ENCODE peak calls at places on chromosomes 12 and 14, in six cellular contexts. One of them, this sample, is unnamed.

GRCh38 chr12:47900480-47901129 is 4.2 kb downstream of the VDR start:
- DNase-seq in IMR-90: no peak
- DNase-seq in H1: no peak
- DNase-seq in mesendoderm: peak
- DNase-seq in mesenchymal stem cell: peak
- DNase-seq in trophoblast cell: peak
- DNase-seq in this sample: no peak

GRCh38 chr12:67155863-67156262 is 113.3 kb upstream of the CAND1 start:
- DNase-seq in IMR-90: peak
- DNase-seq in H1: no peak
- DNase-seq in mesendoderm: no peak
- DNase-seq in mesenchymal stem cell: no peak
- DNase-seq in trophoblast cell: no peak
- DNase-seq in this sample: no peak

GRCh38 chr14:105145381-105146180 is 23.0 kb downstream of the JAG2 start:
- DNase-seq in IMR-90: no peak
- DNase-seq in H1: no peak
- DNase-seq in mesendoderm: no peak
- DNase-seq in mesenchymal stem cell: no peak
- DNase-seq in trophoblast cell: no peak
- DNase-seq in this sample: no peak

GRCh38 chr14:71021347-71022014 is 114.2 kb downstream of the PCNX1 start:
- DNase-seq in IMR-90: peak
- DNase-seq in H1: no peak
- DNase-seq in mesendoderm: peak
- DNase-seq in mesenchymal stem cell: peak
- DNase-seq in trophoblast cell: no peak
- DNase-seq in this sample: no peak

GRCh38 chr12:13073191-13073590 is 29.0 kb downstream of the FAM234B start:
- DNase-seq in IMR-90: peak
- DNase-seq in H1: no peak
- DNase-seq in mesendoderm: no peak
- DNase-seq in mesenchymal stem cell: no peak
- DNase-seq in trophoblast cell: no peak
- DNase-seq in this sample: no peak

GRCh38 chr12:133038310-133038709 is 1.0 kb downstream of the ZNF84 start:
- DNase-seq in IMR-90: no peak
- DNase-seq in H1: no peak
- DNase-seq in mesendoderm: no peak
- DNase-seq in mesenchymal stem cell: no peak
- DNase-seq in trophoblast cell: no peak
- DNase-seq in this sample: no peak

GRCh38 chr12:104682790-104683279 is 226.1 kb downstream of the CHST11 start:
- DNase-seq in IMR-90: no peak
- DNase-seq in H1: no peak
- DNase-seq in mesendoderm: no peak
- DNase-seq in mesenchymal stem cell: no peak
- DNase-seq in trophoblast cell: no peak
- DNase-seq in this sample: no peak

GRCh38 chr14:23009939-23010718 is at the start of gene C14orf93:
- DNase-seq in IMR-90: peak
- DNase-seq in H1: no peak
- DNase-seq in mesendoderm: peak
- DNase-seq in mesenchymal stem cell: peak
- DNase-seq in trophoblast cell: peak
- DNase-seq in this sample: peak

GRCh38 chr14:102323102-102323501 is 3.6 kb downstream of the ZNF839 start:
- DNase-seq in IMR-90: peak
- DNase-seq in H1: no peak
- DNase-seq in mesendoderm: peak
- DNase-seq in mesenchymal stem cell: peak
- DNase-seq in trophoblast cell: peak
- DNase-seq in this sample: no peak

GRCh38 chr14:69615471-69616407 is 4.3 kb downstream of the SUSD6 start:
- DNase-seq in IMR-90: peak
- DNase-seq in H1: no peak
- DNase-seq in mesendoderm: no peak
- DNase-seq in mesenchymal stem cell: peak
- DNase-seq in trophoblast cell: peak
- DNase-seq in this sample: no peak

GRCh38 chr12:25924535-25925001 is 33.9 kb upstream of the RASSF8 start:
- DNase-seq in IMR-90: no peak
- DNase-seq in H1: no peak
- DNase-seq in mesendoderm: peak
- DNase-seq in mesenchymal stem cell: no peak
- DNase-seq in trophoblast cell: peak
- DNase-seq in this sample: no peak

GRCh38 chr12:49043856-49044258 is 16.7 kb downstream of the KMT2D start:
- DNase-seq in IMR-90: peak
- DNase-seq in H1: no peak
- DNase-seq in mesendoderm: peak
- DNase-seq in mesenchymal stem cell: peak
- DNase-seq in trophoblast cell: peak
- DNase-seq in this sample: peak

GRCh38 chr14:19729763-19730162 is 13.6 kb upstream of the OR4Q3 start:
- DNase-seq in IMR-90: no peak
- DNase-seq in H1: no peak
- DNase-seq in mesendoderm: no peak
- DNase-seq in mesenchymal stem cell: no peak
- DNase-seq in trophoblast cell: no peak
- DNase-seq in this sample: no peak

GRCh38 chr14:93089501-93090269 is 26.0 kb downstream of the ITPK1 start:
- DNase-seq in IMR-90: no peak
- DNase-seq in H1: no peak
- DNase-seq in mesendoderm: peak
- DNase-seq in mesenchymal stem cell: no peak
- DNase-seq in trophoblast cell: no peak
- DNase-seq in this sample: no peak

GRCh38 chr12:118052324-118053070 is 8.5 kb downstream of the WSB2 start:
- DNase-seq in IMR-90: peak
- DNase-seq in H1: no peak
- DNase-seq in mesendoderm: peak
- DNase-seq in mesenchymal stem cell: peak
- DNase-seq in trophoblast cell: peak
- DNase-seq in this sample: no peak

GRCh38 chr14:39467889-39468524 is 35.8 kb upstream of the FBXO33 start:
- DNase-seq in IMR-90: peak
- DNase-seq in H1: peak
- DNase-seq in mesendoderm: peak
- DNase-seq in mesenchymal stem cell: peak
- DNase-seq in trophoblast cell: peak
- DNase-seq in this sample: no peak

GRCh38 chr12:77560714-77561113 is 270.0 kb upstream of the NAV3 start:
- DNase-seq in IMR-90: no peak
- DNase-seq in H1: no peak
- DNase-seq in mesendoderm: peak
- DNase-seq in mesenchymal stem cell: no peak
- DNase-seq in trophoblast cell: no peak
- DNase-seq in this sample: no peak

GRCh38 chr12:26614217-26614616 is 218.8 kb downstream of the ITPR2 start:
- DNase-seq in IMR-90: peak
- DNase-seq in H1: no peak
- DNase-seq in mesendoderm: peak
- DNase-seq in mesenchymal stem cell: peak
- DNase-seq in trophoblast cell: peak
- DNase-seq in this sample: peak

GRCh38 chr12:31322651-31323248 is 3.2 kb downstream of the SINHCAF start:
- DNase-seq in IMR-90: peak
- DNase-seq in H1: no peak
- DNase-seq in mesendoderm: peak
- DNase-seq in mesenchymal stem cell: peak
- DNase-seq in trophoblast cell: peak
- DNase-seq in this sample: peak

GRCh38 chr14:77920312-77920711 is 120.4 kb downstream of the ADCK1 start:
- DNase-seq in IMR-90: no peak
- DNase-seq in H1: no peak
- DNase-seq in mesendoderm: no peak
- DNase-seq in mesenchymal stem cell: no peak
- DNase-seq in trophoblast cell: no peak
- DNase-seq in this sample: no peak

GRCh38 chr14:77921820-77922219 is 121.9 kb downstream of the ADCK1 start:
- DNase-seq in IMR-90: no peak
- DNase-seq in H1: no peak
- DNase-seq in mesendoderm: no peak
- DNase-seq in mesenchymal stem cell: no peak
- DNase-seq in trophoblast cell: no peak
- DNase-seq in this sample: no peak

GRCh38 chr14:77914073-77914721 is 114.3 kb downstream of the ADCK1 start:
- DNase-seq in IMR-90: no peak
- DNase-seq in H1: no peak
- DNase-seq in mesendoderm: peak
- DNase-seq in mesenchymal stem cell: no peak
- DNase-seq in trophoblast cell: no peak
- DNase-seq in this sample: no peak

GRCh38 chr14:77917802-77918201 is 117.9 kb downstream of the ADCK1 start:
- DNase-seq in IMR-90: no peak
- DNase-seq in H1: no peak
- DNase-seq in mesendoderm: no peak
- DNase-seq in mesenchymal stem cell: no peak
- DNase-seq in trophoblast cell: no peak
- DNase-seq in this sample: no peak

DNA sequence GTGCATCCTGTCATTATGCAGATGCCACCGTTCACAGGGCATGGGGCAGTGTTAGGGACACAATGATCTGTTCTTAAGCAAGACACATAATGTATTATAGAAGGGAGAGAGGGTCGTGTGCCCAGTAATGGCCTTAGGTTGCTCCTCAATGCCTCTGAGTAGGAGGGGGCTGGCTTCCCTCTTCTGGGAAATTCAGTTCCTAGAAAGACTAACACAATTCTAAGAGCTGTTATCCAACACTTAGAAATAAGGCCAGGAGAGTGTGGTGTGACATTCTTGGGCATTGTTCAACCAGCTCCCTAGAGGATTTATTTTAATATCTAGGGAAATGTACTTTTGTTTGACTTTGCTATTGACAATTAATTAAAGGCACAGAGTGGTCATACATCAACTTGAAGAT is 118.5 kb downstream of the ADCK1 start:
- DNase-seq in IMR-90: no peak
- DNase-seq in H1: no peak
- DNase-seq in mesendoderm: no peak
- DNase-seq in mesenchymal stem cell: no peak
- DNase-seq in trophoblast cell: no peak
- DNase-seq in this sample: no peak
- H3K4me2 ChIP-seq in IMR-90: no peak
- H3K4me2 ChIP-seq in H1: no peak
- H3K4me2 ChIP-seq in mesendoderm: no peak
- H3K4me2 ChIP-seq in mesenchymal stem cell: no peak
- H3K4me2 ChIP-seq in trophoblast cell: no peak
- H3K4me2 ChIP-seq in this sample: no peak

DNA sequence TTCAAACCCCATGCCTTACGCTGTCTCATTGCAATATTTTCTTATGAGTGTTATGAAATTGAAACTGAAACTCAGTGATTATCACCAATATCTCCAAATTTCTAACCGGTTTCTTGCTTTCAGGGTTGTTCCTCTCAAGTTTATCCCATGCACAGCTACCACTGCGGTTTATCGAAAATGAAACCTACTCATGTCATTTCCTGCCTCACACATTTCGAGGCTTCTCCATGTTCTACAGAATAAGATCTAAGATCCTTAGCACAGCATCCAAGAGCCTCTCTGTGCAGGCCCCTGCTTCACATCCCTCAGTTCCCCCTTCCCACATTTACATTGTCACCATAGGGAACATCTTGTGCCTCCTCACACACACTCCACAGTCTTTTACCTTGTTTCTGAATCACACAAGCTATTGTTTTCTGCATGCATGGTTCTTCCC is 45.5 kb upstream of the FAR2 start:
- DNase-seq in IMR-90: no peak
- DNase-seq in H1: no peak
- DNase-seq in mesendoderm: no peak
- DNase-seq in mesenchymal stem cell: no peak
- DNase-seq in trophoblast cell: peak
- DNase-seq in this sample: no peak
- H3K4me3 ChIP-seq in IMR-90: no peak
- H3K4me3 ChIP-seq in H1: no peak
- H3K4me3 ChIP-seq in mesendoderm: no peak
- H3K4me3 ChIP-seq in mesenchymal stem cell: no peak
- H3K4me3 ChIP-seq in trophoblast cell: no peak
- H3K4me3 ChIP-seq in this sample: no peak

GRCh38 chr14:77040059-77040308 is 11.5 kb upstream of the IRF2BPL start:
- DNase-seq in IMR-90: no peak
- DNase-seq in H1: no peak
- DNase-seq in mesendoderm: no peak
- DNase-seq in mesenchymal stem cell: no peak
- DNase-seq in trophoblast cell: no peak
- DNase-seq in this sample: no peak

GRCh38 chr14:77041837-77042557 is 13.5 kb upstream of the IRF2BPL start:
- DNase-seq in IMR-90: peak
- DNase-seq in H1: no peak
- DNase-seq in mesendoderm: no peak
- DNase-seq in mesenchymal stem cell: peak
- DNase-seq in trophoblast cell: peak
- DNase-seq in this sample: no peak

GRCh38 chr14:77040309-77040994 is 11.9 kb upstream of the IRF2BPL start:
- DNase-seq in IMR-90: peak
- DNase-seq in H1: no peak
- DNase-seq in mesendoderm: peak
- DNase-seq in mesenchymal stem cell: peak
- DNase-seq in trophoblast cell: peak
- DNase-seq in this sample: no peak

GRCh38 chr14:77039285-77040058 is 11.0 kb upstream of the IRF2BPL start:
- DNase-seq in IMR-90: peak
- DNase-seq in H1: no peak
- DNase-seq in mesendoderm: no peak
- DNase-seq in mesenchymal stem cell: peak
- DNase-seq in trophoblast cell: no peak
- DNase-seq in this sample: no peak

GRCh38 chr14:77040995-77041744 is 12.7 kb upstream of the IRF2BPL start:
- DNase-seq in IMR-90: no peak
- DNase-seq in H1: no peak
- DNase-seq in mesendoderm: peak
- DNase-seq in mesenchymal stem cell: peak
- DNase-seq in trophoblast cell: no peak
- DNase-seq in this sample: no peak
- H2BK120ac ChIP-seq in IMR-90: peak
- H2BK120ac ChIP-seq in H1: peak
- H2BK120ac ChIP-seq in mesendoderm: no peak
- H2BK120ac ChIP-seq in mesenchymal stem cell: peak
- H2BK120ac ChIP-seq in trophoblast cell: no peak
- H2BK120ac ChIP-seq in this sample: no peak

GRCh38 chr12:50231346-50231745 is 52.0 kb downstream of the LIMA1 start:
- DNase-seq in IMR-90: no peak
- DNase-seq in H1: no peak
- DNase-seq in mesendoderm: no peak
- DNase-seq in mesenchymal stem cell: no peak
- DNase-seq in trophoblast cell: no peak
- DNase-seq in this sample: no peak

GRCh38 chr12:50232206-50232605 is 51.1 kb downstream of the LIMA1 start:
- DNase-seq in IMR-90: no peak
- DNase-seq in H1: no peak
- DNase-seq in mesendoderm: no peak
- DNase-seq in mesenchymal stem cell: no peak
- DNase-seq in trophoblast cell: no peak
- DNase-seq in this sample: no peak

GRCh38 chr12:50230217-50230616 is 53.1 kb downstream of the LIMA1 start:
- DNase-seq in IMR-90: no peak
- DNase-seq in H1: no peak
- DNase-seq in mesendoderm: no peak
- DNase-seq in mesenchymal stem cell: no peak
- DNase-seq in trophoblast cell: no peak
- DNase-seq in this sample: no peak

GRCh38 chr12:50232771-50233209 is 50.5 kb downstream of the LIMA1 start:
- DNase-seq in IMR-90: no peak
- DNase-seq in H1: no peak
- DNase-seq in mesendoderm: peak
- DNase-seq in mesenchymal stem cell: no peak
- DNase-seq in trophoblast cell: peak
- DNase-seq in this sample: no peak

GRCh38 chr12:50234347-50234746 is 49.0 kb downstream of the LIMA1 start:
- DNase-seq in IMR-90: no peak
- DNase-seq in H1: no peak
- DNase-seq in mesendoderm: peak
- DNase-seq in mesenchymal stem cell: no peak
- DNase-seq in trophoblast cell: peak
- DNase-seq in this sample: no peak
- H3K4me2 ChIP-seq in IMR-90: no peak
- H3K4me2 ChIP-seq in H1: no peak
- H3K4me2 ChIP-seq in mesendoderm: no peak
- H3K4me2 ChIP-seq in mesenchymal stem cell: no peak
- H3K4me2 ChIP-seq in trophoblast cell: no peak
- H3K4me2 ChIP-seq in this sample: no peak